ENCODE peak calls at places on chromosomes 11 and 22, in seven cellular contexts. L is uterus; O is psoas muscle; C is CD8-positive, alpha-beta memory T cell; K is body of pancreas; A is A673; D is endothelial cell of umbilical vein. J is an unnamed sample.

GRCh38 chr11:12503886-12504285 is 126.5 kb downstream of the PARVA start:
- DNase-seq in L (no peak), O (no peak), C (no peak), K (no peak), A (no peak), D (no peak), J (no peak)

GRCh38 chr11:120547871-120548681 is 36.5 kb downstream of the GRIK4 start:
- DNase-seq in L (peak; percentile 76), O (peak; percentile 88), C (no peak), K (peak; percentile 98), A (peak; percentile 81), D (peak; percentile 91), J (peak; percentile 98)

GRCh38 chr11:86174101-86175046 is 70.2 kb upstream of the EED start:
- DNase-seq in L (peak; percentile 34), O (peak; percentile 86), C (no peak), K (peak; percentile 51), A (no peak), D (peak; percentile 100), J (peak; percentile 96)

GRCh38 chr11:123590296-123590912 is 64.0 kb downstream of the SCN3B start:
- DNase-seq in L (no peak), O (peak; percentile 50), C (no peak), K (peak; percentile 47), A (no peak), D (peak; percentile 95), J (peak; percentile 96)

GRCh38 chr22:32475428-32476010 is 908 bp downstream of the FBXO7 start:
- DNase-seq in L (peak; percentile 23), O (no peak), C (no peak), K (peak; percentile 49), A (peak; percentile 55), D (peak; percentile 83), J (peak; percentile 59)

GRCh38 chr11:9574806-9575530 is 1.5 kb downstream of the WEE1 start:
- DNase-seq in L (peak; percentile 65), O (no peak), C (no peak), K (peak; percentile 58), A (peak; percentile 82), D (peak; percentile 87), J (peak; percentile 68)

GRCh38 chr11:19739872-19740271 is 27.2 kb downstream of the NAV2 start:
- DNase-seq in L (no peak), O (no peak), C (no peak), K (no peak), A (no peak), D (peak; percentile 35), J (no peak)

GRCh38 chr11:69539416-69540117 is 58.1 kb downstream of the LINC01488 start:
- DNase-seq in L (no peak), O (no peak), C (no peak), K (peak; percentile 13), A (no peak), D (no peak), J (peak; percentile 43)

GRCh38 chr11:31809857-31810778 is 1.0 kb downstream of the PAX6 start:
- DNase-seq in L (no peak), O (no peak), C (no peak), K (peak; percentile 36), A (peak; percentile 92), D (peak; percentile 50), J (no peak)

GRCh38 chr11:72012897-72013721 is 14.4 kb downstream of the IL18BP start:
- DNase-seq in L (peak; percentile 81), O (peak; percentile 76), C (no peak), K (peak; percentile 64), A (no peak), D (no peak), J (peak; percentile 83)

GRCh38 chr11:132981146-132981956 is 551.0 kb downstream of the OPCML start:
- DNase-seq in L (no peak), O (no peak), C (no peak), K (no peak), A (no peak), D (no peak), J (no peak)

GRCh38 chr11:18697581-18697980 is 998 bp upstream of the TMEM86A start:
- DNase-seq in L (no peak), O (no peak), C (no peak), K (no peak), A (no peak), D (no peak), J (no peak)

GRCh38 chr11:75087319-75088055 is 9.2 kb downstream of the OR2AT4 start:
- DNase-seq in L (no peak), O (no peak), C (no peak), K (no peak), A (no peak), D (no peak), J (no peak)

DNA sequence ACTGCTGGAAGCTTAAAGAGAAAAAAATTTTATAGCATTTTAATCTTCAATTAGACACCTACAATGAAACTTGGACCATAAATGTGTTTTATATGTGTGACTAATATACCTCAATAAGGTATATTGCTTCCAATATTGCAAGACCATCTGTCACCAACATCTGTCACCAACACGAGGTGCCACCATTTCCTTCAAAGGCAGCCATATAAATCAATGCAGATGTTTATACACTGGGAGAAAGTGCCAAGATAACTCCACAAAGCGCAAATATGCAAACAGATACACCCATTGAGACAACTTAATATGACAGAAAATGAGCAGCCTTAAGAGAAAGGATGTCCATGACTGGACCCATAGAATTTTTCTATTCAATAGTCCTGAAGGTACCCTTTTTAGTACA is 12.7 kb downstream of the MPZL3 start:
- DNase-seq in L (no peak), O (no peak), C (no peak), K (no peak), A (no peak), D (no peak), J (no peak)
- H3K4me1 ChIP-seq in L (no peaks in the 10 kb centered on the region), O (no peaks in the 10 kb centered on the region), C (peaks cover 50% of the 10 kb centered on the region), K (peaks cover 20% of the 10 kb centered on the region), A (no peaks in the 10 kb centered on the region), D (peaks cover 34% of the 10 kb centered on the region), J (peaks cover 9% of the 10 kb centered on the region)

DNA sequence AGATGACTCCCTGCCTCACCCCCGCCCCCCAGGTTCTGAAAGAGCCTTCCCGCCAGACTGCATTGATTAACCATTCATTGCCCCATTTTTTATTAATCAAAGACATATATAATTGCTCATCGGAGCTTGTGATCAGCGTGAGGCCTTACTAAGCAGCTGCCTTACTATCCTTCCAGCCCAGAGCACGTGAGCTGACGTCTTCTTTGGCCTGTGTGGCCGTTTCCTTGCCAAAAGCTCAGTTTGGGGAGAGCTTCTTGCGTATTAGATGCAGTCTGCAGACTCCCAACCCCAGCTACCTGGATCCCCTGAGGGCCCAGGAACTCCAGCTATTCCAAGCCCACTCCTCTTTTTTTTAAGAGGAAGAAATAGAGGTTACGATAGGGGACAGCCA is 766 bp upstream of the SLC43A3 start:
- DNase-seq in L (peak; percentile 89), O (peak; percentile 74), C (no peak), K (peak; percentile 44), A (no peak), D (no peak), J (peak; percentile 27)
- H3K4me1 ChIP-seq in L (no peaks in the 10 kb centered on the region), O (peaks cover 32% of the 10 kb centered on the region), C (peaks cover 35% of the 10 kb centered on the region), K (peaks cover 56% of the 10 kb centered on the region), A (peaks cover 28% of the 10 kb centered on the region), D (peaks cover 33% of the 10 kb centered on the region), J (peaks cover 46% of the 10 kb centered on the region)

GRCh38 chr11:65540290-65541092 is 15.6 kb downstream of the SCYL1 start:
- DNase-seq in L (peak; percentile 89), O (peak; percentile 89), C (peak; percentile 83), K (peak; percentile 89), A (peak; percentile 95), D (peak; percentile 90), J (peak; percentile 93)
- H3K4me1 ChIP-seq in L (peaks cover 10% of the 10 kb centered on the region), O (peaks cover 16% of the 10 kb centered on the region), C (peaks cover 11% of the 10 kb centered on the region), K (peaks cover 24% of the 10 kb centered on the region), A (peaks cover 10% of the 10 kb centered on the region), D (peaks cover 6% of the 10 kb centered on the region), J (peaks cover 26% of the 10 kb centered on the region)

DNA sequence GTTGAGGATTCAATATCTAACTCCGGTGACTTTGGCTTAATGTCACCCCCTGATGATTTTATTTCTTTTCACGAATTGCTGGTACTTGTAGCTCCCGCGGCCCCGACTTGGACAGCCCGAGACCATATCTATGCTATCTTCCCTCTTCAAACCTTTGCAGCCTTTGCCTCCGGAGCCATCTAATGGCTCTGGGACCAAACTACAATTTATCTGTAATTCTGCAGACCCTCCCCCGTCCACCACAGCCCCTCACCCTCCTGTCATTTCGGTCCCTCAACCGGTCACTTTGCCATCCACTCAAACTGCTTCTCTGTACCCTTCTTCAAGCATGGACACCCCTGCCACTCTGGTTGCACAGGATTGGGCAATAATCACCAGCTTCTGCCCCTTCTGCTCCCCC is 25.7 kb upstream of the ALDH3B2 start:
- DNase-seq in L (no peak), O (no peak), C (no peak), K (no peak), A (no peak), D (no peak), J (no peak)
- H3K4me1 ChIP-seq in L (no peaks in the 10 kb centered on the region), O (no peaks in the 10 kb centered on the region), C (no peaks in the 10 kb centered on the region), K (no peaks in the 10 kb centered on the region), A (no peaks in the 10 kb centered on the region), D (no peaks in the 10 kb centered on the region), J (no peaks in the 10 kb centered on the region)

GRCh38 chr22:40394607-40395006 is 24.2 kb downstream of the SGSM3 start:
- DNase-seq in L (no peak), O (no peak), C (no peak), K (no peak), A (no peak), D (no peak), J (no peak)

GRCh38 chr22:40388231-40388630 is 17.8 kb downstream of the SGSM3 start:
- DNase-seq in L (no peak), O (no peak), C (no peak), K (peak; percentile 55), A (no peak), D (no peak), J (no peak)

GRCh38 chr22:40392618-40393017 is 22.2 kb downstream of the SGSM3 start:
- DNase-seq in L (no peak), O (no peak), C (no peak), K (no peak), A (no peak), D (peak; percentile 50), J (no peak)

GRCh38 chr22:40387758-40388157 is 17.4 kb downstream of the SGSM3 start:
- DNase-seq in L (no peak), O (no peak), C (no peak), K (peak; percentile 65), A (no peak), D (no peak), J (no peak)

GRCh38 chr22:40391417-40391816 is 21.0 kb downstream of the SGSM3 start:
- DNase-seq in L (no peak), O (no peak), C (no peak), K (no peak), A (no peak), D (no peak), J (no peak)
- H3K4me1 ChIP-seq in L (no peaks in the 10 kb centered on the region), O (no peaks in the 10 kb centered on the region), C (peaks cover 33% of the 10 kb centered on the region), K (peaks cover 59% of the 10 kb centered on the region), A (peaks cover 30% of the 10 kb centered on the region), D (peaks cover 9% of the 10 kb centered on the region), J (no peaks in the 10 kb centered on the region)

DNA sequence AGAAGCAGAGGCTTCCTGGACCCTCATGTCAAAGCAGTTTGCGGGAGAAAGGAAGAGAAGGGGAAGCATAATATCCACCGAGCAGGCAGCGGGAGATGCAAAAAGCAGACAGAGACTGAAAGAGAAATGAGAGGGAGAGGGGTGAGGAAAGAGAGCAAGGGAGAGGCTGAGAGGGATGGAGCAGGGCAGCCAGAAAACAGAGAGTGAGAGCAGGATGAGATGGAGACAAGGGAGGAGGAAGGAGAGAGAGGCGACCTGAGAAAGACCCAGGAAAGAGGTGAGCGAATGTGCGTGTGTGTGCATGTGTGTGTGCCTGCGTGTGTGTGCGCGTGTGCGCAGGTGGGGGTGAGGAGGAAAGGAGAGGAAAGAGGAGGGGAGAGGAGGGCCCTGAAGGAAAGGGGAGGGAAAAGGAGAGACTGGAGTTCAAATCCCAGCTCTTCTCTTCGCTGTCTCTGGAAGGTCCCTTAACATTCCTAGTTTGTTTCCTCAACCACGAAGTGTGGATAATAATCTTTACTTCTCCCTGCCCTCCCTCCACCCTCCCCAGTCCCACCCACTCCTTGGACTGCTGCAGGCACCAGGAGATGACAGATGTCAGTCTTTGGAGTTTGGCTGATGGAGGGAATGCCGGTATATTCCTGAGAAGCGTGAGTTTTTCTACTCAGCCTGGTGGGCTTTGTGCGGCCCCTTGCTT is 67.9 kb downstream of the ISX start:
- DNase-seq in L (no peak), O (no peak), C (no peak), K (no peak), A (no peak), D (no peak), J (no peak)
- H3K4me1 ChIP-seq in L (no peaks in the 10 kb centered on the region), O (no peaks in the 10 kb centered on the region), C (no peaks in the 10 kb centered on the region), K (no peaks in the 10 kb centered on the region), A (no peaks in the 10 kb centered on the region), D (no peaks in the 10 kb centered on the region), J (no peaks in the 10 kb centered on the region)

J was measured in adrenal gland.